ENCODE peak calls at places on chromosomes 6 and 20, in five cellular contexts. W is right lobe of liver; L is stimulated activated CD8-positive, alpha-beta memory T cell treated with anti-CD3 and anti-CD28 coated beads, Interleukin-4, amount 100 ng/mL, for 4 hours; X is heart left ventricle; H is psoas muscle. T is an unnamed sample.

GRCh38 chr6:83867527-83868161 is 8.2 kb downstream of the CYB5R4 start:
- DNase-seq in X (no peak), W (peak; percentile 44), H (peak; percentile 27), L (no peak), T (no peak)

GRCh38 chr6:87944541-87944954 is 103.1 kb upstream of the SPACA1 start:
- DNase-seq in L (no peak), H (peak; percentile 75), W (no peak), X (peak; percentile 73), T (no peak)

GRCh38 chr20:52039746-52040145 is 151.8 kb downstream of the ZFP64 start:
- DNase-seq in W (no peak), L (no peak), H (no peak), X (no peak), T (no peak)

GRCh38 chr20:57066126-57066900 is 200.1 kb downstream of the BMP7 start:
- DNase-seq in X (no peak), L (no peak), H (no peak), W (no peak), T (no peak)

GRCh38 chr20:32544893-32545840 is 40.0 kb downstream of the NOL4L start:
- DNase-seq in H (no peak), X (no peak), L (no peak), W (no peak), T (no peak)

GRCh38 chr20:58891686-58892125 is 39.2 kb downstream of the GNAS start:
- DNase-seq in H (peak; percentile 53), L (no peak), W (peak; percentile 44), X (no peak), T (no peak)

GRCh38 chr20:17947474-17947815 is 21.1 kb downstream of the SNX5 start:
- DNase-seq in H (no peak), L (no peak), X (no peak), W (no peak), T (no peak)

GRCh38 chr6:136201735-136202134 is 48.4 kb downstream of the MTFR2 start:
- DNase-seq in H (no peak), X (no peak), L (no peak), W (no peak), T (no peak)

T was measured in activated naive CD8-positive, alpha-beta T cell treated with anti-CD3 and anti-CD28 coated beads, Interleukin-2, amount 50 U/mL, for 16 hours.